ENCODE peak calls at places on chromosomes 3 and 15, in six cellular contexts. G is A172; Q is AG08396; X is colonic mucosa; N is stimulated activated CD8-positive, alpha-beta memory T cell treated with anti-CD3 and anti-CD28 coated beads, Interleukin-7, amount 100 ng/mL, for 1 hour; R is IMR-90. L is an unnamed sample.
A peak's percentile ranks its signal among the peaks of the same experiment; 100 is the strongest.

GRCh38 chr3:170703121-170703588 is 117.3 kb upstream of the SLC7A14 start:
- DNase-seq in X (no peak), R (peak; percentile 95), G (peak; percentile 69), Q (peak; percentile 61), N (no peak), L (peak; percentile 71)

GRCh38 chr3:1677576-1678164 is 421.0 kb upstream of the CNTN4 start:
- DNase-seq in R (no peak), N (no peak), Q (no peak), G (no peak), X (no peak), L (no peak)

GRCh38 chr3:50336452-50337174 is 4.0 kb downstream of the RASSF1 start:
- DNase-seq in Q (no peak), N (no peak), G (peak; percentile 35), R (peak; percentile 28), X (no peak), L (peak; percentile 32)

GRCh38 chr3:139944256-139944910 is 9.4 kb downstream of the CLSTN2 start:
- DNase-seq in N (no peak), R (no peak), X (no peak), Q (no peak), G (no peak), L (no peak)

GRCh38 chr3:4581040-4581439 is 87.9 kb downstream of the ITPR1 start:
- DNase-seq in R (no peak), N (no peak), Q (no peak), X (no peak), G (no peak), L (no peak)

GRCh38 chr15:68812596-68813548 is 7.8 kb downstream of the ANP32A start:
- DNase-seq in X (peak; percentile 17), R (no peak), Q (peak; percentile 46), N (no peak), G (no peak), L (no peak)

GRCh38 chr15:48644498-48644826 is 1.0 kb downstream of the FBN1 start:
- DNase-seq in R (peak; percentile 38), N (no peak), G (no peak), Q (peak; percentile 26), X (no peak), L (peak; percentile 55)

GRCh38 chr3:128080323-128080898 is 28.2 kb downstream of the SEC61A1 start:
- DNase-seq in R (peak; percentile 98), Q (peak; percentile 82), G (peak; percentile 80), N (no peak), X (no peak), L (peak; percentile 81)

GRCh38 chr3:38964646-38965045 is 87.1 kb downstream of the SCN11A start:
- DNase-seq in R (no peak), G (no peak), Q (no peak), N (no peak), X (no peak), L (no peak)

GRCh38 chr3:62876064-62876463 is 848 bp upstream of the CADPS start:
- DNase-seq in N (no peak), R (peak; percentile 20), G (peak; percentile 22), Q (peak; percentile 24), X (peak; percentile 69), L (peak; percentile 63)

GRCh38 chr15:58547628-58548307 is 116.0 kb downstream of the LIPC start:
- DNase-seq in R (no peak), G (peak; percentile 16), N (no peak), X (no peak), Q (no peak), L (peak; percentile 15)

GRCh38 chr3:114745322-114746240 is 401.5 kb downstream of the ZBTB20 start:
- DNase-seq in X (peak; percentile 50), N (no peak), G (peak; percentile 65), Q (peak; percentile 55), R (peak; percentile 66), L (peak; percentile 20)

GRCh38 chr3:135965129-135965505 is 411 bp upstream of the PPP2R3A start:
- DNase-seq in R (peak; percentile 26), Q (no peak), X (no peak), N (no peak), G (no peak), L (no peak)

GRCh38 chr15:96153938-96154337 is 176.6 kb upstream of the NR2F2 start:
- DNase-seq in N (no peak), Q (no peak), X (no peak), R (no peak), G (no peak), L (no peak)

GRCh38 chr3:123980539-123980938 is 11.4 kb downstream of the ROPN1 start:
- DNase-seq in N (no peak), X (no peak), G (no peak), Q (no peak), R (no peak), L (no peak)

GRCh38 chr15:43930079-43930478 is 103.3 kb downstream of the WDR76 start:
- DNase-seq in G (peak; percentile 46), N (no peak), X (no peak), Q (peak; percentile 24), R (peak; percentile 31), L (no peak)

GRCh38 chr15:101288905-101289513 is 6.0 kb downstream of the SNRPA1 start:
- DNase-seq in R (peak; percentile 55), X (no peak), Q (peak; percentile 64), G (peak; percentile 45), N (no peak), L (no peak)

GRCh38 chr15:22806156-22806555 is 19.7 kb downstream of the NIPA1 start:
- DNase-seq in Q (no peak), X (no peak), N (no peak), R (no peak), G (no peak), L (no peak)